ENCODE peak calls at places on chromosome 12, in six cellular contexts. D, M, P, W, U and E are unnamed samples.

GRCh38 chr12:117402363-117402762 is 40.9 kb upstream of the NOS1 start:
- DNase-seq in D (no peak), M (no peak), P (no peak), W (no peak), U (no peak), E (no peak)

GRCh38 chr12:3054993-3055711 is 22.0 kb upstream of the TSPAN9 start:
- DNase-seq in D (no peak), M (no peak), P (no peak), W (no peak), U (no peak), E (no peak)

GRCh38 chr12:52010152-52010622 is 3.4 kb downstream of the TAMALIN start:
- DNase-seq in D (peak; percentile 67), M (no peak), P (peak; percentile 74), W (peak; percentile 46), U (no peak), E (peak; percentile 75)

GRCh38 chr12:19316420-19316819 is 122.9 kb upstream of the AEBP2 start:
- DNase-seq in D (no peak), M (no peak), P (no peak), W (no peak), U (no peak), E (no peak)

GRCh38 chr12:131076791-131077747 is 123.4 kb downstream of the ADGRD1 start:
- DNase-seq in D (no peak), M (no peak), P (no peak), W (no peak), U (no peak), E (no peak)

GRCh38 chr12:91009319-91009950 is 4.7 kb upstream of the EPYC start:
- DNase-seq in D (no peak), M (peak; percentile 12), P (no peak), W (no peak), U (peak; percentile 60), E (no peak)

GRCh38 chr12:123200414-123200813 is 32.5 kb downstream of the MPHOSPH9 start:
- DNase-seq in D (no peak), M (no peak), P (no peak), W (no peak), U (no peak), E (no peak)

GRCh38 chr12:131586269-131586668 is 124.6 kb upstream of the SFSWAP start:
- DNase-seq in D (no peak), M (no peak), P (no peak), W (no peak), U (no peak), E (no peak)

GRCh38 chr12:92921877-92922276 is 7.2 kb downstream of the EEA1 start:
- DNase-seq in D (no peak), M (peak; percentile 49), P (no peak), W (no peak), U (no peak), E (no peak)

GRCh38 chr12:31591308-31591901 is 469 bp upstream of the DENND5B start:
- DNase-seq in D (no peak), M (peak; percentile 43), P (peak; percentile 71), W (no peak), U (peak; percentile 56), E (peak; percentile 75)

GRCh38 chr12:54045868-54046529 is 7.6 kb upstream of the HOXC4 start:
- DNase-seq in D (no peak), M (no peak), P (no peak), W (no peak), U (no peak), E (no peak)

GRCh38 chr12:105860556-105861207 is 278.1 kb downstream of the NUAK1 start:
- DNase-seq in D (no peak), M (no peak), P (no peak), W (peak; percentile 99), U (peak; percentile 100), E (no peak)

GRCh38 chr12:22228022-22228875 is 106.3 kb downstream of the ST8SIA1 start:
- DNase-seq in D (no peak), M (no peak), P (no peak), W (no peak), U (no peak), E (no peak)

GRCh38 chr12:113136128-113136989 is 798 bp upstream of the RASAL1 start:
- DNase-seq in D (no peak), M (no peak), P (peak; percentile 74), W (no peak), U (no peak), E (no peak)

GRCh38 chr12:50062733-50063452 is 5.5 kb downstream of the ASIC1 start:
- DNase-seq in D (no peak), M (no peak), P (peak; percentile 32), W (no peak), U (no peak), E (no peak)